ENCODE peak calls at places on chromosomes 16 and 17, in nine cellular contexts. A, B, T, I, C, Q, J, W and S are unnamed samples.

GRCh38 chr16:1612320-1613111 is at the start of gene CRAMP1:
- DNase-seq in C (peak; percentile 38), I (no peak), A (no peak), W (no peak), J (peak; percentile 38), T (peak; percentile 11), Q (peak; percentile 29), B (peak; percentile 17), S (no peak)

GRCh38 chr17:64491995-64492394 is 4.9 kb downstream of the POLG2 start:
- DNase-seq in I (no peak), B (peak; percentile 38), Q (no peak), C (no peak), J (no peak), A (no peak), W (no peak), T (no peak), S (no peak)

GRCh38 chr17:35747540-35748017 is 5.5 kb downstream of the GAS2L2 start:
- DNase-seq in W (peak; percentile 55), J (peak; percentile 95), C (peak; percentile 78), A (peak; percentile 66), Q (peak; percentile 62), T (peak; percentile 78), B (peak; percentile 59), I (peak; percentile 43), S (no peak)

GRCh38 chr16:709651-710499 is 4.3 kb upstream of the FBXL16 start:
- DNase-seq in W (peak; percentile 62), I (no peak), A (peak; percentile 75), Q (no peak), C (peak; percentile 70), J (no peak), T (peak; percentile 80), B (peak; percentile 87), S (no peak)

GRCh38 chr17:75380750-75381149 is 24.7 kb downstream of the GRB2 start:
- DNase-seq in J (no peak), B (no peak), A (no peak), I (no peak), Q (no peak), C (no peak), T (no peak), W (no peak), S (no peak)

GRCh38 chr16:84751241-84751640 is 51.4 kb downstream of the USP10 start:
- DNase-seq in C (no peak), I (no peak), J (no peak), T (no peak), W (no peak), A (no peak), Q (no peak), B (no peak), S (no peak)

GRCh38 chr17:79925242-79925957 is 86.2 kb upstream of the CBX4 start:
- DNase-seq in B (peak; percentile 36), T (no peak), J (peak; percentile 72), I (no peak), W (no peak), A (peak; percentile 74), C (peak; percentile 34), Q (peak; percentile 58), S (no peak)

GRCh38 chr17:54426287-54426886 is 474.3 kb upstream of the TOM1L1 start:
- DNase-seq in C (peak; percentile 3), J (peak; percentile 1), W (no peak), A (no peak), Q (no peak), T (peak; percentile 29), I (no peak), B (no peak), S (no peak)

GRCh38 chr16:70703041-70703834 is 17.4 kb upstream of the MTSS2 start:
- DNase-seq in T (peak; percentile 71), C (no peak), J (peak; percentile 40), W (peak; percentile 84), I (peak; percentile 58), Q (peak; percentile 58), A (peak; percentile 76), B (peak; percentile 93), S (no peak)

GRCh38 chr16:73361061-73361460 is 313.1 kb upstream of the ZFHX3 start:
- DNase-seq in A (no peak), B (no peak), C (no peak), W (no peak), T (no peak), Q (no peak), J (no peak), I (no peak), S (no peak)

GRCh38 chr16:11107781-11108465 is 148.1 kb downstream of the SOCS1 start:
- DNase-seq in I (no peak), W (no peak), J (no peak), Q (no peak), B (peak; percentile 88), T (no peak), C (no peak), A (no peak), S (no peak)

GRCh38 chr17:4759776-4760236 is 11.9 kb upstream of the TM4SF5 start:
- DNase-seq in W (no peak), B (no peak), J (no peak), Q (no peak), T (no peak), I (no peak), C (no peak), A (no peak), S (no peak)

GRCh38 chr16:55494994-55495421 is 13.9 kb upstream of the LPCAT2 start:
- DNase-seq in J (no peak), I (no peak), W (peak; percentile 87), C (peak; percentile 60), B (peak; percentile 95), Q (no peak), T (peak; percentile 54), A (no peak), S (peak; percentile 55)

GRCh38 chr16:69465083-69465721 is 40.8 kb downstream of the CYB5B start:
- DNase-seq in Q (no peak), B (peak; percentile 69), W (no peak), A (no peak), T (no peak), J (no peak), I (no peak), C (no peak), S (no peak)

GRCh38 chr16:83138512-83138911 is 511.7 kb downstream of the CDH13 start:
- DNase-seq in T (no peak), B (no peak), J (no peak), A (no peak), C (no peak), I (no peak), W (no peak), Q (no peak), S (no peak)

GRCh38 chr16:83138976-83139690 is 512.4 kb downstream of the CDH13 start:
- DNase-seq in A (no peak), J (no peak), B (no peak), C (no peak), W (peak; percentile 27), I (no peak), T (no peak), Q (no peak), S (no peak)

GRCh38 chr16:83137326-83137770 is 510.6 kb downstream of the CDH13 start:
- DNase-seq in T (no peak), Q (no peak), A (no peak), I (no peak), W (peak; percentile 38), C (peak; percentile 11), B (peak; percentile 94), J (no peak), S (no peak)

GRCh38 chr16:83136924-83137323 is 510.2 kb downstream of the CDH13 start:
- DNase-seq in Q (no peak), B (no peak), W (no peak), A (no peak), J (no peak), C (no peak), T (no peak), I (no peak), S (no peak)

GRCh38 chr16:83137894-83138293 is 511.1 kb downstream of the CDH13 start:
- DNase-seq in J (no peak), I (no peak), B (no peak), T (no peak), C (no peak), A (no peak), W (no peak), Q (no peak), S (no peak)
- H3K27ac ChIP-seq in J (no peak overlapping the region), I (no peak overlapping the region), B (peak overlapping the region; percentile 56), T (no peak overlapping the region), C (peak overlapping the region; percentile 42), A (no peak overlapping the region), W (peak overlapping the region; percentile 61), Q (no peak overlapping the region), S (no peak overlapping the region)

GRCh38 chr17:78889525-78889924 is 13.5 kb downstream of the CEP295NL start:
- DNase-seq in T (peak; percentile 91), A (no peak), C (no peak), W (no peak), I (no peak), J (no peak), B (no peak), Q (no peak), S (no peak)
- H3K27ac ChIP-seq in T (peak overlapping the region; percentile 64), A (peak overlapping the region; percentile 59), C (peak overlapping the region; percentile 45), W (no peak overlapping the region), I (no peak overlapping the region), J (no peak overlapping the region), B (no peak overlapping the region), Q (peak overlapping the region; percentile 38), S (no peak overlapping the region)

DNA sequence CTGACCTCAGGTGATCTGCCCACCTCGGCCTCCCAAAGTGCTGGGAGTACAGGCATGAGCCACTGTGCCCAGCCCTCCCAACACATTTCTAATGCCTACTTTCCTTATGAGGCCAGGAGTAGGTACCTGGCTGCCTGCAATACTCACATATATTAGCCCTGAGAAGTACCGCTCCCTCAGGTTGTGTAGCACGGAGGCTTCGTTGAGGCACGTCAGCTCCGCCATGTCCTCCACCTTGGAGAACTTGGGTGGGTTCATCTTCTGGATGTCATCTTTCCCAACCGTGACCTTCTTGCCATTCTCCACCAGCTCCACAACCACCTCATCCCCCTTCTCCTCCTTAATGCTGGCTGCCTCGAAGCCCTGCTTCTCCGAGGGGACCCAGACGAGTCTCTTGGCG is 19.1 kb downstream of the MYH11 start:
- DNase-seq in Q (no peak), W (no peak), B (no peak), I (no peak), C (no peak), T (no peak), J (no peak), A (no peak), S (no peak)
- H3K27ac ChIP-seq in Q (no peak overlapping the region), W (no peak overlapping the region), B (no peak overlapping the region), I (peak overlapping the region; percentile 85), C (no peak overlapping the region), T (no peak overlapping the region), J (no peak overlapping the region), A (peak overlapping the region; percentile 87), S (no peak overlapping the region)

DNA sequence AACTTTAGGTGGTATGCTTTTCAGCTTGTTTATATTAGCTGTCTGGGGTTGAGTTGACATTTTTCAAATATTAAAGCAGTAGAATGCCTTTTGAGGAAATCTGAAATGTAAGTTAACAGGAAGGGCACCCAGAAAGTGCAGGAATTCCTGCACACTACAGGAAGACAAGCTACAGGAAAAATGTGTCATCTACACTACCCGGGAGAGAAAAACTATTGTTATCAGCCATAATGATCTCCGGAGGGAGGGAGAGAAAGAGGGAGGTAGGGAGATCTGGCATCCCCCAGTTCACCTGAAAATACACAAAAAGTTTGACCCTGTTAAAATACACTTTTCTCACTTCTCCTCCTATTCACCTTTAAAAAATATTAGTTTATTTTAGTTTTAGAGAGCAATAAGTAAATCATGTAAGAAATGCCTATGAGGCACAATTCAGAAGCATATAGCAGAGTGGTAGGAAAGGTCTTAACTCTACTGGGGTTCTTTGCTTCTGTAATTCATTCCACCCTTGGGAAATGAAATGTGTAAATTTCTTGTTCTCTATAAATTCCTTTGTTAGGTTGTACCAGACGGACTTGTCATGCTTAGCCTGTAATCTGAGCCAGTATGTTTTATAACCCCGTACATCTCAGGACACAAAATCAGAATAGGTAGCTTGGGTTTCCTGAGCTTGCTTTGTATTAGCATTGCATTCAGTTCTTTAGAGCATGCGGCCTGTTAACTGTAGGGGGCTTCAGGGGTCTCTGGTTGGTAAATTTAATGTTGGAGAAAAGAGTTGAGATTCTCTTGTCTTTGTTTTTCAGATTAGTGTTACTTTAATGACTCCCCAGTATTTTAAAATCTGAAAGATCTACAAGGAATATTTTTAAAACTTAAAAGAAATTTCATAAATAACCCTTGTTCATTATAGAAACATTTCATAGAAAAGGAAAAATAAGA is 3.3 kb downstream of the MAP2K6 start:
- DNase-seq in I (no peak), Q (no peak), T (no peak), J (no peak), W (no peak), C (no peak), A (no peak), B (peak; percentile 26), S (no peak)
- H3K27ac ChIP-seq in I (no peak overlapping the region), Q (no peak overlapping the region), T (no peak overlapping the region), J (no peak overlapping the region), W (no peak overlapping the region), C (no peak overlapping the region), A (no peak overlapping the region), B (no peak overlapping the region), S (no peak overlapping the region)